ENCODE peak calls at places on chromosome 7, in four cellular contexts. O is activated CD8-positive, alpha-beta T cell treated with anti-CD3 and anti-CD28 coated beads, Interleukin-2, amount 10 ng/mL, durations not matched to agents 7 days and 5 days; Q is stimulated activated naive B cell treated with anti-CD40 and anti-IgM and Interleukin-4, amounts not matched to agents 10 μg/mL and 1 μg/mL and 100 μg/mL, for 72 hours; G is kidney glomerular epithelial cell. D is an unnamed sample.

GRCh38 chr7:100745184-100745583 is 11.8 kb downstream of the ZAN start:
- DNase-seq in O (peak; percentile 31), Q (peak; percentile 46), G (no peak), D (no peak)

GRCh38 chr7:50552921-50553320 is 12.3 kb downstream of the DDC start:
- DNase-seq in O (peak; percentile 29), Q (no peak), G (peak; percentile 29), D (no peak)

GRCh38 chr7:153413199-153413539 is 639.0 kb upstream of the DPP6 start:
- DNase-seq in O (no peak), Q (no peak), G (no peak), D (no peak)

GRCh38 chr7:11290859-11291258 is 317.2 kb downstream of the PHF14 start:
- DNase-seq in O (no peak), Q (no peak), G (no peak), D (no peak)

GRCh38 chr7:143172354-143172753 is 10.9 kb upstream of the TAS2R39 start:
- DNase-seq in O (no peak), Q (no peak), G (peak; percentile 4), D (no peak)

GRCh38 chr7:91683823-91684222 is 196.7 kb downstream of the MTERF1 start:
- DNase-seq in O (no peak), Q (no peak), G (no peak), D (no peak)

GRCh38 chr7:117871778-117872538 is 1.3 kb downstream of the CTTNBP2 start:
- DNase-seq in O (no peak), Q (no peak), G (peak; percentile 83), D (peak; percentile 22)

GRCh38 chr7:96979551-96980276 is 25.6 kb upstream of the DLX6 start:
- DNase-seq in O (no peak), Q (no peak), G (no peak), D (no peak)

GRCh38 chr7:129434172-129434845 is at the start of gene STRIP2:
- DNase-seq in O (peak; percentile 93), Q (peak; percentile 80), G (peak; percentile 75), D (peak; percentile 91)

GRCh38 chr7:130961128-130961601 is 227.2 kb upstream of the KLF14 start:
- DNase-seq in O (peak; percentile 90), Q (peak; percentile 78), G (no peak), D (no peak)

D was measured in HEK293T.